ENCODE peak calls at places on chromosomes 11 and 22, in six cellular contexts. I, D, C, U, A and F are unnamed samples.

GRCh38 chr11:123719452-123719851 is 22.0 kb downstream of the ZNF202 start:
- DNase-seq in C (no peak), A (no peak), I (no peak), U (no peak), D (no peak), F (no peak)

GRCh38 chr22:19058713-19059451 is 63.3 kb downstream of the DGCR2 start:
- DNase-seq in C (peak; percentile 39), D (peak; percentile 48), I (no peak), A (no peak), U (no peak), F (no peak)

GRCh38 chr11:31355131-31355530 is 14.4 kb downstream of the DCDC1 start:
- DNase-seq in A (no peak), C (no peak), D (no peak), I (no peak), U (no peak), F (no peak)

GRCh38 chr22:27718186-27719032 is 83.1 kb downstream of the MN1 start:
- DNase-seq in A (peak; percentile 73), U (peak; percentile 58), I (peak; percentile 84), C (peak; percentile 92), D (peak; percentile 64), F (no peak)

GRCh38 chr11:13415201-13415600 is 47.8 kb downstream of the BTBD10 start:
- DNase-seq in D (no peak), U (no peak), C (no peak), A (no peak), I (no peak), F (no peak)

GRCh38 chr22:31313366-31314147 is 21.3 kb upstream of the PIK3IP1 start:
- DNase-seq in U (peak; percentile 92), D (peak; percentile 90), A (peak; percentile 88), I (peak; percentile 61), C (peak; percentile 88), F (peak; percentile 79)

GRCh38 chr22:44444341-44445306 is 53.4 kb downstream of the RTL6 start:
- DNase-seq in U (no peak), A (no peak), D (peak; percentile 52), C (peak; percentile 44), I (no peak), F (no peak)

GRCh38 chr22:29096736-29097669 is 24.2 kb downstream of the KREMEN1 start:
- DNase-seq in U (no peak), I (no peak), D (no peak), C (no peak), A (no peak), F (no peak)

GRCh38 chr11:109735139-109735538 is 313.1 kb downstream of the C11orf87 start:
- DNase-seq in I (no peak), D (no peak), U (no peak), A (no peak), C (no peak), F (no peak)

GRCh38 chr11:130673698-130674097 is 225.3 kb downstream of the ADAMTS15 start:
- DNase-seq in C (no peak), D (no peak), A (no peak), U (no peak), I (no peak), F (no peak)

GRCh38 chr11:67345247-67345948 is 7.9 kb downstream of the POLD4 start:
- DNase-seq in I (no peak), D (no peak), A (no peak), U (no peak), C (no peak), F (no peak)

GRCh38 chr11:12069053-12069676 is 41.2 kb upstream of the MICAL2 start:
- DNase-seq in A (no peak), U (no peak), C (peak; percentile 56), I (no peak), D (no peak), F (no peak)

GRCh38 chr22:50622723-50623327 is 5.1 kb downstream of the ARSA start:
- DNase-seq in C (peak; percentile 58), D (no peak), A (no peak), U (no peak), I (no peak), F (peak; percentile 90)

GRCh38 chr22:41369089-41369745 is 12.5 kb upstream of the TEF start:
- DNase-seq in U (no peak), I (no peak), A (peak; percentile 46), D (no peak), C (no peak), F (no peak)

GRCh38 chr22:24327827-24328226 is 57.2 kb downstream of the SPECC1L start:
- DNase-seq in A (no peak), U (no peak), C (no peak), I (no peak), D (no peak), F (no peak)

GRCh38 chr22:33083212-33083611 is 25.0 kb upstream of the SYN3 start:
- DNase-seq in A (no peak), D (no peak), U (no peak), I (no peak), C (no peak), F (no peak)

GRCh38 chr11:68014966-68015447 is 4.9 kb downstream of the ALDH3B1 start:
- DNase-seq in C (no peak), D (peak; percentile 64), A (no peak), I (no peak), U (no peak), F (no peak)

GRCh38 chr11:122671270-122671906 is 15.9 kb downstream of the UBASH3B start:
- DNase-seq in D (no peak), I (no peak), A (no peak), C (no peak), U (no peak), F (no peak)

GRCh38 chr22:38907767-38908166 is 35.8 kb upstream of the CBX6 start:
- DNase-seq in D (no peak), U (no peak), C (no peak), A (no peak), I (no peak), F (no peak)

GRCh38 chr22:37638351-37639069 is 959 bp upstream of the SH3BP1 start:
- DNase-seq in D (no peak), A (no peak), U (no peak), I (no peak), C (no peak), F (no peak)

DNA sequence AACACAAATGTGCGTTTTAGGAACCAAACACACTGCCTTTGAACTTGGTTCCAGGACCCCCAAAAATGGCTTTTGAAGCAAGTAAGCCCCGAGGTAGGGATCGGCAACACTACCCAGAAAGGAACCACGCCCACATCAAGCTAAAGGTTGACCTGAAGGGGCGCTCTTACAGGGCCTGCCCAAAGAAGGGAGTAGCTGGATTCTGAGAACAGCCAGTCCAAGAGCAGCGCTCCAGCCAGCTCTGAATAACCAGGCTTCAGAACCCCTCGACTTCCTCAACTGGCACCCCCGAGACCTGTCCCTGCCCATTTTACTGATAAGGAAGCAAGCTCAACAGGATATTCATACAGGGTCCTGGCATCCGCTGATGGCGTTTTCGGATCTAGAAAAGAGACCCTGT is 18.9 kb upstream of the MOB2 start:
- DNase-seq in D (no peak), I (no peak), C (no peak), A (no peak), U (no peak), F (peak; percentile 6)
- H3K4me1 ChIP-seq in D (peaks cover 49% of the 10 kb centered on the region), I (peaks cover 84% of the 10 kb centered on the region), C (peaks cover 88% of the 10 kb centered on the region), A (peaks cover 35% of the 10 kb centered on the region), U (peaks cover 15% of the 10 kb centered on the region), F (no peaks in the 10 kb centered on the region)

GRCh38 chr11:89626366-89626765 is 83.7 kb upstream of the TRIM77 start:
- DNase-seq in U (no peak), I (no peak), A (no peak), D (no peak), C (no peak), F (no peak)

GRCh38 chr11:89625171-89625570 is 84.9 kb upstream of the TRIM77 start:
- DNase-seq in U (no peak), I (no peak), D (no peak), C (no peak), A (no peak), F (no peak)
- TF ChIP-seq CTCF in U (no peak), I (no peak), D (no peak), C (no peak), A (no peak), F (peak; percentile 32)

GRCh38 chr22:48539261-48539660 is 1288.4 kb downstream of the BRD1 start:
- DNase-seq in U (no peak), C (no peak), D (no peak), I (no peak), A (no peak), F (no peak)
- H3K4me1 ChIP-seq in U (no peaks in the 10 kb centered on the region), C (no peaks in the 10 kb centered on the region), D (no peaks in the 10 kb centered on the region), I (no peaks in the 10 kb centered on the region), A (peaks cover 4% of the 10 kb centered on the region), F (no peaks in the 10 kb centered on the region)

DNA sequence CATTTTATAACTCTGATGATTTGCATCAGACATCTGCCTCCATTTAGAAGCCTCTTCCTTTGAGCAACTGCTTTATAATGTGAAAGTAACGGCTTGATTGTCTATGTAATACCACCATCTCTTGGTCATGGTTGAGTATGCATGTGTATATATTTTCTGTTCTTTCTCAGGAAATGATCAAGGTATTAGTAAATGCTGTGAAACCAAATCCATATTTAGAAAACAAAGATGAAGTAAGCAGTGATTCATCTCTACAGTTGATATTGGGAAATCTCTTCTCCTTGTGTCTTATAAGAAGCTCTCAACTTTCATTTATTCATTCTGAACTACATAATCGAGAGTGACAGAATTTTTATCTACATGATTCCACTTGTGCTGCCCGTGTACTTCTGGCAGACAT is 104.6 kb upstream of the ANO3 start:
- DNase-seq in D (no peak), I (no peak), A (no peak), C (no peak), U (no peak), F (no peak)
- TF ChIP-seq CTCF in D (peak; percentile 59), I (peak; percentile 41), A (peak; percentile 27), C (peak; percentile 21), U (peak; percentile 72), F (peak; percentile 57)

DNA sequence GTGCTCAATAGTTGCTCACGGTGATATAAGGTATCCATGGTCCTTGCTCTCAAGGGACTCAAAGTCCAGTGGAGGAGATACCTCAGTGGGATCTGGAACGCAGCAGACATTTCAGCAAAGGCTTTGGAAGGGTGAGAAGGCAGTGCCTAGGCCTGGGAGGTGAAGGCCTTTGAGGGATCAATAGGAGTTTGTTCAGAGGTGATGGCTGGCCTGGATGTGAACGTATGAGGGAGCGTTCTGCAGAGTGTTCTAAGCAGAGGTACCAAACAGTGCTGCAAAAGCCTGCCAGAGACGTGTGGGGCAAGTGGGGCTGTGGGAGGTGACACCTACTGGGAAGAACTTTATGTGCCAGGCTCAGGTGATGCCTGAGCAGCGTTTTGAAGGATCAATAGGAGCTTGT is 7.4 kb upstream of the MB start:
- DNase-seq in I (no peak), C (no peak), U (no peak), A (no peak), D (no peak), F (no peak)
- H3K4me1 ChIP-seq in I (peaks cover 36% of the 10 kb centered on the region), C (peaks cover 41% of the 10 kb centered on the region), U (peaks cover 9% of the 10 kb centered on the region), A (peaks cover 2% of the 10 kb centered on the region), D (peaks cover 12% of the 10 kb centered on the region), F (no peaks in the 10 kb centered on the region)

DNA sequence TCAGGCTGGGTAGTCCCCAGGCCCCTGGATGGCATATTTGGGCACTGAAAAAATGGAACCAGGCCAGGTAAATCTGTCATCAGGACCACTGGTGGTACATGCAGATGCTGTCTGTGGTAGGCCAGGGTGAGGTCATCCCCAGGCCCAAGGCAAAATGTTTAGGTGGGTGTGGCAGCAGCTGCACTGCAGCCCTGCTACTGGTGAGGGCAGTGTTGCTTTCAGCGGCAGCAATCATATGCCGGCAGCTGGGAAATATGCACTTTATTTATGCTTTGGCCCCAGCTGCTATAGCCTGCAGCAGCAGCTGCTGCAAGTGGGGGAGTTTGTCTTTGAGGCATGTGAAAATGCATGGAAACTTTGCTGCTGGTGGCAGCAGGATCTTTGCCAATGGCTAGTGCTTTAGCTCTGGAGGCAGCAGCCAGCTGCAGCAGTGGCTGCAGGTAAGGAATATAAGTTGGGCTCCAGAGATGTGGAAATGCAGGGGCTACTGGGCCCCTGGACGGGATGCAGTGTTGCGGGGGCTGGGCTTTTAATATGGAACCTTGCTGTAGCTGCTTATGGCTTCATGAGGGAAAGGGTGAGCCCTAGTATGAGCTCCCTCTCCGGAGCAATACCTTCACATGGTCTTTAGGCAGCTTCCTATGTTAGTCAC is 365.7 kb upstream of the CADM1 start:
- DNase-seq in A (no peak), U (no peak), I (no peak), C (no peak), D (peak; percentile 69), F (no peak)
- TF ChIP-seq CTCF in A (no peak), U (no peak), I (peak; percentile 8), C (no peak), D (peak; percentile 51), F (peak; percentile 46)